ENCODE peak calls at places on chromosomes 4 and X, in seven cellular contexts. U is Calu3, V is iris pigment epithelial cell, S is MG63, J is nephron progenitor cell, M is HTR-8/SVneo, Z is foreskin melanocyte. X is an unnamed sample.

GRCh38 chrX:130771648-130772312 is 131.2 kb downstream of the ENOX2 start:
- DNase-seq in U (no peak), V (peak; percentile 24), S (no peak), J (no peak), M (no peak), Z (no peak), X (no peak)

GRCh38 chr4:15336410-15337184 is 91.2 kb upstream of the C1QTNF7 start:
- DNase-seq in U (peak; percentile 0), V (peak; percentile 88), S (no peak), J (no peak), M (peak; percentile 8), Z (peak; percentile 13), X (peak; percentile 88)

GRCh38 chr4:13168326-13168725 is 315.8 kb downstream of the RAB28 start:
- DNase-seq in U (no peak), V (no peak), S (no peak), J (no peak), M (no peak), Z (no peak), X (no peak)

GRCh38 chrX:100098660-100099375 is 311.3 kb downstream of the PCDH19 start:
- DNase-seq in U (no peak), V (peak; percentile 0), S (no peak), J (no peak), M (no peak), Z (no peak), X (peak; percentile 0)

GRCh38 chr4:83993774-83994173 is 457.9 kb downstream of the GPAT3 start:
- DNase-seq in U (no peak), V (no peak), S (no peak), J (peak; percentile 16), M (no peak), Z (no peak), X (peak; percentile 2)

GRCh38 chr4:53150631-53151488 is 215.0 kb downstream of the SCFD2 start:
- DNase-seq in U (no peak), V (peak; percentile 14), S (no peak), J (no peak), M (no peak), Z (no peak), X (no peak)

GRCh38 chrX:8237718-8238117 is 66.7 kb upstream of the VCX2 start:
- DNase-seq in U (no peak), V (no peak), S (no peak), J (no peak), M (no peak), Z (no peak), X (no peak)

GRCh38 chr4:145839151-145839550 is 99.5 kb downstream of the ZNF827 start:
- DNase-seq in U (no peak), V (peak; percentile 67), S (no peak), J (no peak), M (no peak), Z (peak; percentile 92), X (no peak)

GRCh38 chrX:70033348-70033747 is 16.4 kb downstream of the AWAT2 start:
- DNase-seq in U (peak; percentile 60), V (no peak), S (no peak), J (peak; percentile 60), M (peak; percentile 37), Z (no peak), X (peak; percentile 41)

GRCh38 chr4:92064574-92064973 is 239.2 kb upstream of the GRID2 start:
- DNase-seq in U (no peak), V (no peak), S (no peak), J (no peak), M (no peak), Z (no peak), X (no peak)

GRCh38 chr4:97238956-97239698 is 904.1 kb downstream of the STPG2 start:
- DNase-seq in U (no peak), V (no peak), S (no peak), J (peak; percentile 6), M (no peak), Z (no peak), X (no peak)

X was measured in EL.